ENCODE peak calls at places on chromosomes 16 and 17, in seven cellular contexts. One of them, this sample, is unnamed.

GRCh38 chr17:64480951-64481350 is 15.9 kb downstream of the POLG2 start:
- DNase-seq in activated naive CD4-positive, alpha-beta T cell treated with Interleukin-2 at 50 U/mL for 16 hours: no peak
- DNase-seq in Peyer's patch: no peak
- DNase-seq in memory B cell: no peak
- DNase-seq in HCT116: no peak
- DNase-seq in NCI-H460: no peak
- DNase-seq in fibroblast of lung: no peak
- DNase-seq in this sample: no peak

GRCh38 chr16:71537643-71538042 is 11.4 kb downstream of the CHST4 start:
- DNase-seq in NCI-H460: peak
- DNase-seq in HCT116: peak
- DNase-seq in Peyer's patch: peak
- DNase-seq in fibroblast of lung: peak
- DNase-seq in activated naive CD4-positive, alpha-beta T cell treated with Interleukin-2 at 50 U/mL for 16 hours: peak
- DNase-seq in memory B cell: peak
- DNase-seq in this sample: no peak

GRCh38 chr16:72172105-72173034 is at the start of gene PMFBP1:
- DNase-seq in memory B cell: peak
- DNase-seq in activated naive CD4-positive, alpha-beta T cell treated with Interleukin-2 at 50 U/mL for 16 hours: peak
- DNase-seq in fibroblast of lung: peak
- DNase-seq in HCT116: no peak
- DNase-seq in NCI-H460: no peak
- DNase-seq in Peyer's patch: no peak
- DNase-seq in this sample: peak

GRCh38 chr16:49838639-49839461 is 17.1 kb downstream of the ZNF423 start:
- DNase-seq in Peyer's patch: no peak
- DNase-seq in memory B cell: no peak
- DNase-seq in activated naive CD4-positive, alpha-beta T cell treated with Interleukin-2 at 50 U/mL for 16 hours: no peak
- DNase-seq in HCT116: no peak
- DNase-seq in NCI-H460: no peak
- DNase-seq in fibroblast of lung: no peak
- DNase-seq in this sample: no peak

GRCh38 chr16:4316103-4316731 is 350 bp downstream of the GLIS2 start:
- DNase-seq in NCI-H460: no peak
- DNase-seq in Peyer's patch: no peak
- DNase-seq in activated naive CD4-positive, alpha-beta T cell treated with Interleukin-2 at 50 U/mL for 16 hours: no peak
- DNase-seq in memory B cell: no peak
- DNase-seq in fibroblast of lung: no peak
- DNase-seq in HCT116: no peak
- DNase-seq in this sample: no peak

GRCh38 chr17:50128441-50129302 is 1.3 kb downstream of the SAMD14 start:
- DNase-seq in Peyer's patch: no peak
- DNase-seq in NCI-H460: no peak
- DNase-seq in memory B cell: no peak
- DNase-seq in HCT116: no peak
- DNase-seq in activated naive CD4-positive, alpha-beta T cell treated with Interleukin-2 at 50 U/mL for 16 hours: no peak
- DNase-seq in fibroblast of lung: no peak
- DNase-seq in this sample: no peak

GRCh38 chr16:4315185-4316102 is at the start of gene GLIS2:
- DNase-seq in activated naive CD4-positive, alpha-beta T cell treated with Interleukin-2 at 50 U/mL for 16 hours: peak
- DNase-seq in Peyer's patch: no peak
- DNase-seq in fibroblast of lung: peak
- DNase-seq in NCI-H460: peak
- DNase-seq in memory B cell: no peak
- DNase-seq in HCT116: peak
- DNase-seq in this sample: no peak

GRCh38 chr17:81029859-81030258 is 5.1 kb upstream of the BAIAP2 start:
- DNase-seq in HCT116: no peak
- DNase-seq in NCI-H460: no peak
- DNase-seq in activated naive CD4-positive, alpha-beta T cell treated with Interleukin-2 at 50 U/mL for 16 hours: no peak
- DNase-seq in memory B cell: no peak
- DNase-seq in fibroblast of lung: no peak
- DNase-seq in Peyer's patch: no peak
- DNase-seq in this sample: no peak

GRCh38 chr17:12296120-12296727 is 275.5 kb downstream of the MAP2K4 start:
- DNase-seq in memory B cell: no peak
- DNase-seq in activated naive CD4-positive, alpha-beta T cell treated with Interleukin-2 at 50 U/mL for 16 hours: no peak
- DNase-seq in fibroblast of lung: peak
- DNase-seq in HCT116: no peak
- DNase-seq in Peyer's patch: no peak
- DNase-seq in NCI-H460: no peak
- DNase-seq in this sample: no peak

GRCh38 chr17:38748329-38749221 is at the start of gene PCGF2:
- DNase-seq in fibroblast of lung: peak
- DNase-seq in Peyer's patch: peak
- DNase-seq in activated naive CD4-positive, alpha-beta T cell treated with Interleukin-2 at 50 U/mL for 16 hours: no peak
- DNase-seq in memory B cell: no peak
- DNase-seq in HCT116: peak
- DNase-seq in NCI-H460: peak
- DNase-seq in this sample: peak

GRCh38 chr16:83231771-83232170 is 576.0 kb upstream of the HSBP1 start:
- DNase-seq in activated naive CD4-positive, alpha-beta T cell treated with Interleukin-2 at 50 U/mL for 16 hours: no peak
- DNase-seq in NCI-H460: no peak
- DNase-seq in memory B cell: no peak
- DNase-seq in Peyer's patch: no peak
- DNase-seq in fibroblast of lung: peak
- DNase-seq in HCT116: no peak
- DNase-seq in this sample: no peak

GRCh38 chr16:73095142-73095791 is 47.3 kb upstream of the ZFHX3 start:
- DNase-seq in fibroblast of lung: peak
- DNase-seq in Peyer's patch: no peak
- DNase-seq in memory B cell: no peak
- DNase-seq in HCT116: no peak
- DNase-seq in NCI-H460: no peak
- DNase-seq in activated naive CD4-positive, alpha-beta T cell treated with Interleukin-2 at 50 U/mL for 16 hours: no peak
- DNase-seq in this sample: no peak

GRCh38 chr17:48611681-48612455 is 1.1 kb upstream of the HOXB7 start:
- DNase-seq in NCI-H460: no peak
- DNase-seq in Peyer's patch: peak
- DNase-seq in activated naive CD4-positive, alpha-beta T cell treated with Interleukin-2 at 50 U/mL for 16 hours: no peak
- DNase-seq in HCT116: no peak
- DNase-seq in fibroblast of lung: no peak
- DNase-seq in memory B cell: no peak
- DNase-seq in this sample: no peak

GRCh38 chr17:2049333-2050245 is 5.3 kb upstream of the HIC1 start:
- DNase-seq in memory B cell: peak
- DNase-seq in Peyer's patch: peak
- DNase-seq in NCI-H460: peak
- DNase-seq in fibroblast of lung: peak
- DNase-seq in activated naive CD4-positive, alpha-beta T cell treated with Interleukin-2 at 50 U/mL for 16 hours: peak
- DNase-seq in HCT116: no peak
- DNase-seq in this sample: peak

GRCh38 chr17:79783891-79784290 is 5.9 kb downstream of the CBX2 start:
- DNase-seq in HCT116: no peak
- DNase-seq in memory B cell: no peak
- DNase-seq in NCI-H460: no peak
- DNase-seq in Peyer's patch: no peak
- DNase-seq in activated naive CD4-positive, alpha-beta T cell treated with Interleukin-2 at 50 U/mL for 16 hours: no peak
- DNase-seq in fibroblast of lung: no peak
- DNase-seq in this sample: no peak

GRCh38 chr16:85279874-85280545 is 167.7 kb upstream of the CIBAR2 start:
- DNase-seq in activated naive CD4-positive, alpha-beta T cell treated with Interleukin-2 at 50 U/mL for 16 hours: no peak
- DNase-seq in NCI-H460: no peak
- DNase-seq in memory B cell: no peak
- DNase-seq in Peyer's patch: no peak
- DNase-seq in fibroblast of lung: peak
- DNase-seq in HCT116: no peak
- DNase-seq in this sample: no peak

GRCh38 chr17:81651692-81652091 is 4.7 kb downstream of the PDE6G start:
- DNase-seq in NCI-H460: no peak
- DNase-seq in memory B cell: no peak
- DNase-seq in activated naive CD4-positive, alpha-beta T cell treated with Interleukin-2 at 50 U/mL for 16 hours: no peak
- DNase-seq in fibroblast of lung: peak
- DNase-seq in HCT116: no peak
- DNase-seq in Peyer's patch: no peak
- DNase-seq in this sample: peak

GRCh38 chr17:385195-385835 is 32.7 kb upstream of the RPH3AL start:
- DNase-seq in Peyer's patch: peak
- DNase-seq in fibroblast of lung: no peak
- DNase-seq in NCI-H460: no peak
- DNase-seq in HCT116: no peak
- DNase-seq in memory B cell: peak
- DNase-seq in activated naive CD4-positive, alpha-beta T cell treated with Interleukin-2 at 50 U/mL for 16 hours: peak
- DNase-seq in this sample: no peak

GRCh38 chr17:44536090-44536960 is 21.0 kb upstream of the FZD2 start:
- DNase-seq in fibroblast of lung: peak
- DNase-seq in Peyer's patch: no peak
- DNase-seq in HCT116: no peak
- DNase-seq in memory B cell: no peak
- DNase-seq in activated naive CD4-positive, alpha-beta T cell treated with Interleukin-2 at 50 U/mL for 16 hours: no peak
- DNase-seq in NCI-H460: no peak
- DNase-seq in this sample: no peak

GRCh38 chr17:6045621-6046357 is 24.4 kb upstream of the WSCD1 start:
- DNase-seq in NCI-H460: no peak
- DNase-seq in activated naive CD4-positive, alpha-beta T cell treated with Interleukin-2 at 50 U/mL for 16 hours: no peak
- DNase-seq in fibroblast of lung: no peak
- DNase-seq in HCT116: no peak
- DNase-seq in Peyer's patch: no peak
- DNase-seq in memory B cell: no peak
- DNase-seq in this sample: no peak

GRCh38 chr16:3949287-3949686 is 68.8 kb upstream of the CREBBP start:
- DNase-seq in activated naive CD4-positive, alpha-beta T cell treated with Interleukin-2 at 50 U/mL for 16 hours: no peak
- DNase-seq in fibroblast of lung: no peak
- DNase-seq in HCT116: no peak
- DNase-seq in NCI-H460: no peak
- DNase-seq in Peyer's patch: no peak
- DNase-seq in memory B cell: no peak
- DNase-seq in this sample: no peak

GRCh38 chr17:58219789-58220183 is 731 bp upstream of the MKS1 start:
- DNase-seq in memory B cell: no peak
- DNase-seq in HCT116: no peak
- DNase-seq in Peyer's patch: no peak
- DNase-seq in activated naive CD4-positive, alpha-beta T cell treated with Interleukin-2 at 50 U/mL for 16 hours: no peak
- DNase-seq in fibroblast of lung: no peak
- DNase-seq in NCI-H460: no peak
- DNase-seq in this sample: no peak

GRCh38 chr16:17404903-17405691 is 65.7 kb downstream of the XYLT1 start:
- DNase-seq in memory B cell: no peak
- DNase-seq in fibroblast of lung: peak
- DNase-seq in HCT116: no peak
- DNase-seq in Peyer's patch: no peak
- DNase-seq in activated naive CD4-positive, alpha-beta T cell treated with Interleukin-2 at 50 U/mL for 16 hours: no peak
- DNase-seq in NCI-H460: peak
- DNase-seq in this sample: peak

GRCh38 chr17:6095501-6095900 is 25.3 kb downstream of the WSCD1 start:
- DNase-seq in memory B cell: no peak
- DNase-seq in fibroblast of lung: no peak
- DNase-seq in Peyer's patch: peak
- DNase-seq in HCT116: no peak
- DNase-seq in NCI-H460: no peak
- DNase-seq in activated naive CD4-positive, alpha-beta T cell treated with Interleukin-2 at 50 U/mL for 16 hours: no peak
- DNase-seq in this sample: no peak

GRCh38 chr16:28311913-28312312 is 19.6 kb downstream of the SBK1 start:
- DNase-seq in fibroblast of lung: no peak
- DNase-seq in Peyer's patch: no peak
- DNase-seq in activated naive CD4-positive, alpha-beta T cell treated with Interleukin-2 at 50 U/mL for 16 hours: peak
- DNase-seq in NCI-H460: no peak
- DNase-seq in HCT116: no peak
- DNase-seq in memory B cell: no peak
- DNase-seq in this sample: no peak

GRCh38 chr17:76243826-76244679 is 3.8 kb upstream of the RNF157 start:
- DNase-seq in HCT116: no peak
- DNase-seq in fibroblast of lung: no peak
- DNase-seq in activated naive CD4-positive, alpha-beta T cell treated with Interleukin-2 at 50 U/mL for 16 hours: no peak
- DNase-seq in memory B cell: no peak
- DNase-seq in Peyer's patch: no peak
- DNase-seq in NCI-H460: no peak
- DNase-seq in this sample: no peak